ENCODE peak calls at places on chromosomes 3 and 15, in ten cellular contexts. O is effector memory CD8-positive, alpha-beta T cell; I is HT1080; V is NCI-H1105 treated with DMSO at 0.1 percent for 48 hours; B is activated T-cell treated with anti-CD3 and anti-CD28 coated beads for 1 hour; J is CD4-positive, CD25-positive, alpha-beta regulatory T cell; P is stimulated activated CD4-positive, alpha-beta T cell treated with anti-CD3 and anti-CD28 coated beads, Interleukin-1b, Interleukin-23, amount 100 ng/mL, for 24 hours; R is NCI-H82; N is HT-29; A is T-helper 17 cell. W is an unnamed sample.

GRCh38 chr15:84598993-84599392 is 1.8 kb upstream of the ZSCAN2 start:
- DNase-seq in N (peak), V (peak), A (no peak), P (no peak), B (no peak), I (peak), J (peak), R (peak), O (no peak), W (peak)

GRCh38 chr3:125294414-125294813 is 80.7 kb downstream of the ZNF148 start:
- DNase-seq in N (no peak), J (no peak), R (no peak), A (no peak), O (no peak), P (no peak), B (no peak), I (no peak), V (no peak), W (no peak)

GRCh38 chr3:157088506-157089454 is 71.2 kb downstream of the CCNL1 start:
- DNase-seq in B (peak), P (peak), V (no peak), R (no peak), A (peak), J (peak), N (peak), O (peak), I (peak), W (no peak)

GRCh38 chr3:36700537-36701248 is 63.7 kb downstream of the DCLK3 start:
- DNase-seq in O (no peak), V (peak), I (peak), J (peak), P (peak), B (no peak), R (peak), N (peak), A (no peak), W (peak)

GRCh38 chr3:131503328-131503650 is 518 bp upstream of the MRPL3 start:
- DNase-seq in V (no peak), J (no peak), R (peak), N (no peak), A (no peak), O (no peak), I (no peak), P (no peak), B (no peak), W (no peak)

GRCh38 chr3:73094127-73094526 is 32.7 kb downstream of the EBLN2 start:
- DNase-seq in R (peak), O (no peak), N (peak), I (peak), A (no peak), J (peak), P (no peak), B (no peak), V (no peak), W (no peak)

GRCh38 chr15:62749445-62749844 is 293.1 kb upstream of the TPM1 start:
- DNase-seq in V (no peak), O (no peak), I (peak), N (no peak), P (no peak), J (no peak), A (no peak), R (no peak), B (no peak), W (no peak)

GRCh38 chr15:81752149-81752942 is 293.5 kb downstream of the MEX3B start:
- DNase-seq in J (no peak), R (peak), I (peak), V (peak), P (no peak), A (no peak), O (no peak), B (no peak), N (peak), W (no peak)

GRCh38 chr3:144947895-144948294 is 976.3 kb downstream of the DIPK2A start:
- DNase-seq in V (no peak), J (no peak), B (no peak), P (no peak), I (no peak), O (no peak), A (no peak), R (no peak), N (no peak), W (no peak)

GRCh38 chr15:60679256-60679655 is 200.3 kb upstream of the ICE2 start:
- DNase-seq in P (no peak), O (no peak), I (peak), N (no peak), B (no peak), V (no peak), A (no peak), R (no peak), J (no peak), W (no peak)

GRCh38 chr3:116256843-116257485 is 188.3 kb downstream of the LSAMP start:
- DNase-seq in I (no peak), O (no peak), J (no peak), R (no peak), P (no peak), A (no peak), B (no peak), V (no peak), N (no peak), W (no peak)

GRCh38 chr3:197168606-197169005 is 129.8 kb downstream of the DLG1 start:
- DNase-seq in J (no peak), B (no peak), O (no peak), P (no peak), N (no peak), V (no peak), A (no peak), I (peak), R (peak), W (no peak)

GRCh38 chr3:108394563-108394962 is 98.2 kb downstream of the HHLA2 start:
- DNase-seq in B (no peak), N (no peak), V (no peak), P (no peak), I (no peak), A (no peak), O (peak), R (no peak), J (no peak), W (no peak)

GRCh38 chr3:119809249-119810017 is 27.5 kb downstream of the NR1I2 start:
- DNase-seq in B (no peak), R (no peak), P (no peak), I (no peak), J (peak), O (no peak), N (no peak), V (no peak), A (no peak), W (no peak)

GRCh38 chr3:151835751-151836550 is 22.0 kb downstream of the AADAC start:
- DNase-seq in R (no peak), A (no peak), P (no peak), I (peak), J (no peak), B (no peak), V (no peak), O (no peak), N (peak), W (no peak)

GRCh38 chr3:18396428-18396827 is 28.7 kb downstream of the SATB1 start:
- DNase-seq in N (no peak), B (no peak), I (no peak), R (no peak), A (no peak), O (no peak), P (no peak), J (no peak), V (no peak), W (no peak)

GRCh38 chr3:29977360-29977759 is 629.0 kb upstream of the TGFBR2 start:
- DNase-seq in A (no peak), J (no peak), R (no peak), I (no peak), B (no peak), P (no peak), N (no peak), V (no peak), O (no peak), W (no peak)

GRCh38 chr15:40336129-40337122 is 4.3 kb downstream of the CCDC9B start:
- DNase-seq in J (no peak), B (no peak), N (no peak), V (peak), O (no peak), A (no peak), P (no peak), R (peak), I (no peak), W (no peak)

GRCh38 chr3:55968331-55968730 is 481.2 kb upstream of the WNT5A start:
- DNase-seq in A (no peak), J (no peak), V (no peak), I (no peak), R (no peak), P (no peak), O (no peak), B (no peak), N (no peak), W (no peak)

GRCh38 chr15:84783493-84784251 is 33.5 kb upstream of the ALPK3 start:
- DNase-seq in P (no peak), R (no peak), O (no peak), I (no peak), N (no peak), A (no peak), J (no peak), V (no peak), B (no peak), W (no peak)

GRCh38 chr3:152650177-152650576 is 184.8 kb upstream of the P2RY1 start:
- DNase-seq in V (no peak), J (no peak), R (no peak), B (no peak), I (peak), N (no peak), P (no peak), A (no peak), O (no peak), W (no peak)

GRCh38 chr3:19256313-19256712 is 108.0 kb downstream of the KCNH8 start:
- DNase-seq in R (no peak), B (no peak), O (no peak), P (no peak), J (no peak), N (no peak), I (no peak), A (no peak), V (no peak), W (no peak)

GRCh38 chr3:100256724-100257123 is 4.1 kb upstream of the TBC1D23 start:
- DNase-seq in R (peak), A (no peak), O (no peak), J (no peak), B (no peak), P (no peak), I (no peak), V (no peak), N (no peak), W (peak)

GRCh38 chr3:170740726-170741591 is 129.0 kb downstream of the RPL22L1 start:
- DNase-seq in I (peak), N (no peak), A (no peak), O (no peak), R (no peak), J (no peak), B (no peak), V (peak), P (no peak), W (no peak)

GRCh38 chr3:70360985-70361384 is 48.5 kb upstream of the MDFIC2 start:
- DNase-seq in O (no peak), J (peak), I (peak), N (no peak), P (no peak), A (no peak), B (no peak), V (no peak), R (no peak), W (no peak)

GRCh38 chr3:45870099-45870498 is 16.2 kb upstream of the CCR9 start:
- DNase-seq in O (peak), P (peak), N (no peak), J (peak), R (no peak), B (peak), V (no peak), I (no peak), A (peak), W (no peak)

GRCh38 chr15:92343869-92344643 is 49.6 kb upstream of the ST8SIA2 start:
- DNase-seq in V (peak), R (peak), B (no peak), A (no peak), J (no peak), P (no peak), O (no peak), N (no peak), I (no peak), W (no peak)

GRCh38 chr3:147620906-147621305 is 211.7 kb downstream of the ZIC1 start:
- DNase-seq in R (no peak), V (no peak), N (no peak), A (no peak), I (peak), J (no peak), O (no peak), P (no peak), B (no peak), W (no peak)

GRCh38 chr3:187684880-187685279 is 14.7 kb upstream of the SST start:
- DNase-seq in O (no peak), R (no peak), J (no peak), N (no peak), V (no peak), A (no peak), B (no peak), I (peak), P (no peak), W (no peak)

GRCh38 chr3:146664403-146664802 is 59.3 kb upstream of the PLSCR5 start:
- DNase-seq in V (no peak), O (no peak), J (no peak), A (no peak), I (no peak), N (no peak), P (no peak), B (no peak), R (no peak), W (no peak)

GRCh38 chr3:53023072-53023823 is 22.6 kb downstream of the SFMBT1 start:
- DNase-seq in R (peak), P (no peak), V (no peak), J (peak), N (no peak), I (peak), B (no peak), A (no peak), O (no peak), W (no peak)

GRCh38 chr3:50162034-50162883 is 7.1 kb downstream of the SEMA3F start:
- DNase-seq in I (no peak), A (no peak), V (no peak), O (no peak), B (no peak), N (no peak), R (no peak), J (no peak), P (no peak), W (no peak)

GRCh38 chr3:100709840-100710235 is 544 bp downstream of the TFG start:
- DNase-seq in I (peak), V (peak), A (no peak), N (peak), B (peak), J (peak), R (peak), P (peak), O (peak), W (peak)

GRCh38 chr3:176905331-176905730 is 292.0 kb downstream of the TBL1XR1 start:
- DNase-seq in V (no peak), P (no peak), J (no peak), B (no peak), R (no peak), O (no peak), N (no peak), I (no peak), A (no peak), W (no peak)

GRCh38 chr3:144129536-144130214 is 158.1 kb downstream of the DIPK2A start:
- DNase-seq in I (peak), V (no peak), R (peak), O (no peak), P (no peak), A (no peak), B (no peak), N (no peak), J (no peak), W (no peak)

GRCh38 chr15:84638103-84638502 is 16.0 kb downstream of the WDR73 start:
- DNase-seq in N (peak), P (no peak), V (no peak), O (no peak), B (no peak), R (peak), J (peak), A (no peak), I (peak), W (no peak)

GRCh38 chr3:190321789-190322603 is at the start of gene CLDN1:
- DNase-seq in B (peak), P (peak), V (peak), O (peak), A (peak), N (peak), R (peak), J (peak), I (no peak), W (peak)

GRCh38 chr3:141456328-141456689 is 30.5 kb upstream of the RASA2 start:
- DNase-seq in V (no peak), O (no peak), P (no peak), R (no peak), A (no peak), N (no peak), I (no peak), B (no peak), J (no peak), W (no peak)

GRCh38 chr15:45495588-45495987 is 27.0 kb downstream of the SLC30A4 start:
- DNase-seq in P (no peak), R (no peak), I (no peak), V (no peak), A (no peak), B (no peak), N (no peak), J (no peak), O (no peak), W (no peak)

GRCh38 chr3:187798531-187799520 is 53.6 kb upstream of the BCL6 start:
- DNase-seq in N (no peak), J (peak), V (no peak), P (no peak), A (no peak), R (no peak), I (no peak), B (no peak), O (peak), W (no peak)